ENCODE peak calls at places on chromosomes 16 and 17, in seven cellular contexts. U is NCI-H526; O is RPMI8226; D is naive thymus-derived CD4-positive, alpha-beta T cell; S is NCI-H1694 treated with DMSO at 0.1 percent for 48 hours; K is right atrium auricular region; T is AG10803. N is an unnamed sample.

GRCh38 chr17:56699186-56699895 is 105.8 kb downstream of the NOG start:
- DNase-seq in T (peak; percentile 98), D (no peak), S (no peak), O (no peak), K (peak; percentile 66), U (no peak), N (peak; percentile 84)

GRCh38 chr16:15765880-15766279 is 90.9 kb downstream of the MYH11 start:
- DNase-seq in U (peak; percentile 79), D (peak; percentile 25), T (peak; percentile 48), O (peak; percentile 64), S (peak; percentile 44), K (no peak), N (peak; percentile 40)

GRCh38 chr17:45668316-45668715 is 115.8 kb upstream of the CRHR1 start:
- DNase-seq in K (no peak), T (no peak), U (no peak), D (no peak), S (no peak), O (no peak), N (no peak)

GRCh38 chr17:77374170-77374936 is 233.6 kb downstream of the SEC14L1 start:
- DNase-seq in U (peak; percentile 92), S (peak; percentile 88), O (no peak), K (peak; percentile 87), D (peak; percentile 69), T (peak; percentile 85), N (peak; percentile 90)

GRCh38 chr16:63714876-63715275 is 1407.0 kb downstream of the CDH11 start:
- DNase-seq in K (no peak), T (no peak), S (no peak), D (no peak), O (no peak), U (peak; percentile 2), N (no peak)

GRCh38 chr16:29710227-29711219 is 31.5 kb downstream of the QPRT start:
- DNase-seq in T (peak; percentile 69), O (peak; percentile 80), U (peak; percentile 83), S (peak; percentile 5), K (no peak), D (peak; percentile 68), N (peak; percentile 82)

GRCh38 chr16:53787423-53787822 is 83.5 kb downstream of the FTO start:
- DNase-seq in D (no peak), U (no peak), S (no peak), K (no peak), T (no peak), O (no peak), N (peak; percentile 16)

GRCh38 chr17:43591750-43592562 is 45.8 kb upstream of the ETV4 start:
- DNase-seq in D (no peak), S (no peak), O (no peak), K (peak; percentile 90), U (no peak), T (peak; percentile 77), N (peak; percentile 97)

GRCh38 chr16:67223992-67224391 is 2.9 kb upstream of the TMEM208 start:
- DNase-seq in O (no peak), K (no peak), D (no peak), T (no peak), U (no peak), S (no peak), N (no peak)

GRCh38 chr16:2598133-2598641 is 60.4 kb downstream of the PDPK1 start:
- DNase-seq in T (no peak), S (no peak), O (no peak), D (no peak), U (no peak), K (no peak), N (no peak)

GRCh38 chr17:19320876-19321275 is 41.6 kb downstream of the B9D1 start:
- DNase-seq in S (no peak), O (no peak), T (no peak), U (no peak), K (no peak), D (no peak), N (no peak)

GRCh38 chr16:88697116-88697830 is 8.9 kb downstream of the RNF166 start:
- DNase-seq in T (no peak), U (no peak), S (no peak), D (no peak), K (no peak), O (no peak), N (no peak)

GRCh38 chr17:57557793-57558681 is 187.1 kb downstream of the CCDC182 start:
- DNase-seq in S (no peak), K (no peak), T (peak; percentile 48), D (no peak), O (no peak), U (no peak), N (peak; percentile 67)

GRCh38 chr17:40035162-40035559 is 19.0 kb downstream of the MED24 start:
- DNase-seq in D (no peak), T (peak; percentile 36), K (no peak), S (peak; percentile 50), U (peak; percentile 63), O (no peak), N (peak; percentile 51)

GRCh38 chr16:86834451-86835035 is 256.2 kb downstream of the FOXL1 start:
- DNase-seq in K (no peak), S (no peak), U (no peak), T (peak; percentile 35), D (no peak), O (peak; percentile 13), N (peak; percentile 25)

GRCh38 chr17:82463881-82464566 is 5.5 kb downstream of the NARF start:
- DNase-seq in S (no peak), T (no peak), K (no peak), U (no peak), O (no peak), D (no peak), N (no peak)

GRCh38 chr17:48378238-48378637 is 51.8 kb downstream of the SKAP1 start:
- DNase-seq in S (no peak), K (no peak), U (no peak), O (no peak), T (no peak), D (no peak), N (no peak)

GRCh38 chr17:66985838-66986237 is 21.3 kb downstream of the CACNG4 start:
- DNase-seq in O (no peak), S (no peak), K (no peak), U (no peak), D (no peak), T (no peak), N (no peak)

GRCh38 chr16:65547799-65548446 is 426.1 kb upstream of the CDH11 start:
- DNase-seq in U (no peak), S (no peak), K (no peak), O (no peak), D (no peak), T (peak; percentile 100), N (peak; percentile 98)

GRCh38 chr17:82239401-82239925 is 10.6 kb downstream of the SLC16A3 start:
- DNase-seq in O (no peak), D (no peak), S (no peak), K (no peak), T (no peak), U (no peak), N (no peak)

GRCh38 chr17:8939496-8940334 is 25.8 kb downstream of the PIK3R5 start:
- DNase-seq in O (peak; percentile 50), K (no peak), S (no peak), U (no peak), T (no peak), D (peak; percentile 43), N (no peak)

GRCh38 chr17:48628641-48629410 is 2.7 kb upstream of the HOXB9 start:
- DNase-seq in D (no peak), U (no peak), K (no peak), O (no peak), T (no peak), S (no peak), N (no peak)

GRCh38 chr17:78967782-78968362 is 11.9 kb downstream of the LGALS3BP start:
- DNase-seq in T (no peak), K (no peak), S (no peak), U (no peak), O (no peak), D (no peak), N (no peak)

GRCh38 chr17:65987988-65988387 is 203.9 kb downstream of the CEP112 start:
- DNase-seq in O (peak; percentile 20), U (peak; percentile 52), K (no peak), T (peak; percentile 26), D (no peak), S (no peak), N (peak; percentile 61)

GRCh38 chr17:37570527-37571093 is 38.6 kb downstream of the SYNRG start:
- DNase-seq in T (peak; percentile 37), S (peak; percentile 36), D (no peak), O (peak; percentile 41), U (peak; percentile 75), K (no peak), N (peak; percentile 27)

GRCh38 chr17:44795928-44796327 is 34.2 kb downstream of the GJC1 start:
- DNase-seq in O (no peak), D (no peak), T (no peak), K (no peak), U (no peak), S (no peak), N (no peak)

GRCh38 chr17:40303009-40303657 is 5.8 kb upstream of the RARA start:
- DNase-seq in T (peak; percentile 91), K (no peak), O (peak; percentile 61), D (peak; percentile 70), U (peak; percentile 53), S (peak; percentile 88), N (peak; percentile 85)

GRCh38 chr16:10181196-10182162 is 749 bp downstream of the GRIN2A start:
- DNase-seq in U (peak; percentile 46), O (peak; percentile 57), K (peak; percentile 11), S (peak; percentile 19), D (peak; percentile 8), T (peak; percentile 56), N (peak; percentile 70)

GRCh38 chr16:9135797-9136196 is 44.4 kb downstream of the HAPSTR1 start:
- DNase-seq in T (no peak), K (no peak), S (no peak), O (peak; percentile 65), U (no peak), D (no peak), N (no peak)

GRCh38 chr16:27690604-27691003 is 140.7 kb downstream of the KATNIP start:
- DNase-seq in U (peak; percentile 38), O (peak; percentile 47), D (no peak), T (peak; percentile 23), K (no peak), S (peak; percentile 74), N (peak; percentile 26)